ENCODE peak calls at places on chromosomes 12 and 14, in four cellular contexts. K is CD8-positive, alpha-beta memory T cell; M is CD4-positive, CD25-positive, alpha-beta regulatory T cell; Z is CD8-positive, alpha-beta T cell. Q is an unnamed sample.

GRCh38 chr14:75831455-75831854 is 150.3 kb downstream of the TGFB3 start:
- DNase-seq in K (no peak), M (peak; percentile 39), Z (peak; percentile 37), Q (peak; percentile 61)

GRCh38 chr12:51973560-51973959 is 22.1 kb downstream of the ACVR1B start:
- DNase-seq in K (no peak), M (no peak), Z (no peak), Q (no peak)

GRCh38 chr12:78236264-78236663 is 405.6 kb downstream of the NAV3 start:
- DNase-seq in K (no peak), M (no peak), Z (no peak), Q (no peak)

GRCh38 chr12:42744539-42745156 is 155.1 kb upstream of the PRICKLE1 start:
- DNase-seq in K (no peak), M (no peak), Z (no peak), Q (no peak)

GRCh38 chr12:17680220-17680619 is 409.8 kb downstream of the RERGL start:
- DNase-seq in K (no peak), M (no peak), Z (no peak), Q (no peak)

GRCh38 chr14:95196268-95196667 is 38.9 kb upstream of the DICER1 start:
- DNase-seq in K (no peak), M (peak; percentile 18), Z (no peak), Q (no peak)

GRCh38 chr12:41014643-41015020 is 173.5 kb upstream of the PDZRN4 start:
- DNase-seq in K (no peak), M (no peak), Z (no peak), Q (no peak)

GRCh38 chr12:82919365-82920054 is 232.8 kb downstream of the TMTC2 start:
- DNase-seq in K (no peak), M (no peak), Z (no peak), Q (no peak)

GRCh38 chr12:12892670-12893290 is 1.4 kb downstream of the GPRC5A start:
- DNase-seq in K (no peak), M (no peak), Z (no peak), Q (no peak)

DNA sequence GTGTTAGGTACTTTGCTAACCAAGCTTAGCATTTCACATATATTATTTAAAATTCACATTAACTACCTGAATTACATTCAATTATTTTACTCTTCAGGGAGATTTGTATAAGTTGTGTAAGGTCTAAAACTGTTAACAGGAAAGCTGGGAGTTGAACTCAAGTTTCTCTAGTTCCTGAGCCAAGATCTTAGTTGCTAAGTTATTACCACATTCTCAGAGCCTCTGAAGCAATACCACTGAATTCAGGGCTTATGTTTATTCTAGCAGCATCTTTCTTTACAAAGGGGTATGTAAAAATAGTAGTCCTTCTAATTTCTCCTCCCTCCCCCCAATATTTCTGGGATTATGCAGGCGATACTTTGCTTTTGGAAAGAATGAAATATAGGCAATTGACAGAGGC is 786.8 kb downstream of the DIO2 start:
- DNase-seq in K (no peak), M (no peak), Z (no peak), Q (no peak)
- H3K9me3 ChIP-seq in K (no peaks in the 10 kb centered on the region), M (no peaks in the 10 kb centered on the region), Z (no peaks in the 10 kb centered on the region), Q (no peaks in the 10 kb centered on the region)

GRCh38 chr12:131619106-131619642 is 91.7 kb upstream of the SFSWAP start:
- DNase-seq in K (no peak), M (no peak), Z (no peak), Q (no peak)

GRCh38 chr12:131620946-131621681 is 89.8 kb upstream of the SFSWAP start:
- DNase-seq in K (no peak), M (no peak), Z (no peak), Q (no peak)

GRCh38 chr12:131619736-131620506 is 91.0 kb upstream of the SFSWAP start:
- DNase-seq in K (no peak), M (no peak), Z (no peak), Q (no peak)

GRCh38 chr12:131621701-131622421 is 89.0 kb upstream of the SFSWAP start:
- DNase-seq in K (no peak), M (no peak), Z (no peak), Q (no peak)

DNA sequence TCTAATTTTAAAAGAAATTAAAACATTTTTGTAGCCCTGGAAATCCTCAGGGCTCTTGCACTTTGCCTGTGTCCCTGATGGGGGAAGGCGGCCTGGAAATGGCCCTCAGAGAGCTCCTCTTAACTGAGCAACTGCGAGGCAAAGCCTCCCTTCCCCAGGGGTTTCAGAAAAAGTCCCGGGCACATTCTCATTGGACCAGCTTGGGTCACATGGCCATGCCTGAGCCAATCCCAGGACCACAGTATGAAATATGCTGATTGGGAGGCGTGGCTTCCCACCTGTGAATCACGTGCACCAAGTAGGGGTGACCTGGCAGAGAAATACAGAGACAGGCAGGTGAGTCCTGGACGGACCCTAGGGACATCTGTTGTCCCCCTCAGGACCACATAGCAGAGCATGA is 90.4 kb upstream of the SFSWAP start:
- DNase-seq in K (no peak), M (no peak), Z (no peak), Q (no peak)
- H3K9me3 ChIP-seq in K (no peaks in the 10 kb centered on the region), M (no peaks in the 10 kb centered on the region), Z (no peaks in the 10 kb centered on the region), Q (no peaks in the 10 kb centered on the region)

GRCh38 chr12:34344851-34345522 is 322.7 kb downstream of the ALG10 start:
- DNase-seq in K (no peak), M (no peak), Z (no peak), Q (no peak)

GRCh38 chr12:34347367-34347766 is 325.1 kb downstream of the ALG10 start:
- DNase-seq in K (no peak), M (no peak), Z (no peak), Q (no peak)

GRCh38 chr12:34343766-34344165 is 321.5 kb downstream of the ALG10 start:
- DNase-seq in K (no peak), M (no peak), Z (no peak), Q (no peak)

GRCh38 chr12:34346372-34347034 is 324.2 kb downstream of the ALG10 start:
- DNase-seq in K (no peak), M (no peak), Z (no peak), Q (no peak)

GRCh38 chr12:34345801-34346200 is 323.5 kb downstream of the ALG10 start:
- DNase-seq in K (no peak), M (no peak), Z (no peak), Q (no peak)
- H3K9me3 ChIP-seq in K (no peaks in the 10 kb centered on the region), M (no peaks in the 10 kb centered on the region), Z (no peaks in the 10 kb centered on the region), Q (peaks cover 26% of the 10 kb centered on the region)

DNA sequence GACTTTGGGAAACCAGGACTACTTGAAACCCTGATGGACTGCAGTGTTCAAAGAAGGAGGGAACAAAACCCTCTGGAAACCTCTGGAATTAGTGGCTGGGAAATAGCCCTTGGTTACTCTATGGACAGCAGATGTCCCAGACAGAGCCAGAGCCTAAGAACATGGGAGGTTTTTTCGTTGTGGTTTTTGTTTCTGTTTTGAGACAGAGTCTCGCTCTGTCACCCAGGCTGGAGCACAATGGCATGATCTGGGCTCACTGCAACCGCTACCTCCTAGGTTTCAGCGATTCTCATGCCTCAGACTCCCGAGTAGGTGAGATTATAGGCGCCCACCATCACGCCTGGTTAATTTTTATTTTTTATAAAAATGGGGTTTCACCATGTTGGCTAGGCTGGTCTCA is 1378.7 kb downstream of the AACS start:
- DNase-seq in K (no peak), M (no peak), Z (no peak), Q (no peak)
- H3K9me3 ChIP-seq in K (no peaks in the 10 kb centered on the region), M (no peaks in the 10 kb centered on the region), Z (no peaks in the 10 kb centered on the region), Q (no peaks in the 10 kb centered on the region)

DNA sequence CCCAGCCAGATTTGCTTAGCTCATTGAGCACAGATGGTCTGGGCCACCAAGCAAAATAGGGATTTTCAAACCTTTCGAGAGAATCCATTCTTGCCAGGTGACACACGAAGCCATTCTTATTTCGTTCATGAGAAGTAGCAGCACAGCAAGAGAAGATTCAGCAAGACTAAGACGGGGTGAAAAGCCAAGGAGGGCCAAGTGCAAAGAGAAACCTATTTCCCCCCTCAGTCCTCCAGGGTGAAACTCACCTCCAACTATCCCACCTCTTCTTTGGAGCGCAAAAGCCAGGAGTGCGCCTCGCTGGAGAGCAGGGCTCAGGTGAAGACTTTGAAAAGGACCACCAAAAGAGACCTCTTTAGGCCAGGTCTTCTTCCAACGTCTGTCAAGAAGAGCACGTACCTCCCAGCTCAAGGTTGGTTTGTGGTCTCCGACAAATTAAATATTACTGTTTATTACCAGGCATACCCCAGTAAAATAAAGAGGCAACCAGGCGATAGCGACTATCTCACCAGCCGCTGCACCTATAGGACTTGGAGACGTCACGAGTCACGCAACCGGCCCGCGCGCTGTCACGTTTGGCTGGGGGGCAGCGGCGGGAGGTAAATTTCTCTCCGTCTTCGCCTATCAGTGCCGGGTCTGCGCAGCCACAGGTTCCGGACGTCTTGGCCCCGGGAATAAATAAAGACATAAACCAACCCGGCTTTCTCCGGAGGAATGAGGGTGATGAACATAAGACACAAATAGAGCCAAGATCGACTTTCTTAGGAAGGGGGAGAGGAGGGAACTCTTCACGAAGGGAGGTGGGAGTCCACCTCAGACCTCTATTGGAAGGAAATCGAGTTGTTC is 1.8 kb upstream of the TBX5 start:
- DNase-seq in K (no peak), M (no peak), Z (no peak), Q (no peak)
- H3K9me3 ChIP-seq in K (no peaks in the 10 kb centered on the region), M (no peaks in the 10 kb centered on the region), Z (no peaks in the 10 kb centered on the region), Q (no peaks in the 10 kb centered on the region)

GRCh38 chr14:90445011-90445410 is 48.2 kb downstream of the CALM1 start:
- DNase-seq in K (no peak), M (no peak), Z (no peak), Q (no peak)

GRCh38 chr14:90440592-90440991 is 43.8 kb downstream of the CALM1 start:
- DNase-seq in K (no peak), M (no peak), Z (no peak), Q (no peak)

GRCh38 chr14:90446405-90446804 is 49.6 kb downstream of the CALM1 start:
- DNase-seq in K (no peak), M (no peak), Z (no peak), Q (no peak)

GRCh38 chr14:90443161-90444076 is 46.6 kb downstream of the CALM1 start:
- DNase-seq in K (no peak), M (no peak), Z (no peak), Q (no peak)

GRCh38 chr14:90444077-90444696 is 47.4 kb downstream of the CALM1 start:
- DNase-seq in K (no peak), M (no peak), Z (no peak), Q (no peak)
- H3K9me3 ChIP-seq in K (no peaks in the 10 kb centered on the region), M (no peaks in the 10 kb centered on the region), Z (no peaks in the 10 kb centered on the region), Q (no peaks in the 10 kb centered on the region)

GRCh38 chr14:26330982-26331381 is 266.9 kb downstream of the NOVA1 start:
- DNase-seq in K (no peak), M (no peak), Z (no peak), Q (no peak)

GRCh38 chr14:26334288-26334687 is 263.5 kb downstream of the NOVA1 start:
- DNase-seq in K (no peak), M (no peak), Z (no peak), Q (no peak)

GRCh38 chr14:26328766-26329165 is 269.1 kb downstream of the NOVA1 start:
- DNase-seq in K (no peak), M (no peak), Z (no peak), Q (no peak)

GRCh38 chr14:26332966-26333365 is 264.9 kb downstream of the NOVA1 start:
- DNase-seq in K (no peak), M (no peak), Z (no peak), Q (no peak)
- H3K9me3 ChIP-seq in K (no peaks in the 10 kb centered on the region), M (no peaks in the 10 kb centered on the region), Z (no peaks in the 10 kb centered on the region), Q (no peaks in the 10 kb centered on the region)

GRCh38 chr12:124475295-124476010 is 92.0 kb downstream of the NCOR2 start:
- DNase-seq in K (no peak), M (no peak), Z (no peak), Q (no peak)

GRCh38 chr12:124472690-124473279 is 94.6 kb downstream of the NCOR2 start:
- DNase-seq in K (no peak), M (no peak), Z (no peak), Q (no peak)

GRCh38 chr12:124477109-124477915 is 90.1 kb downstream of the NCOR2 start:
- DNase-seq in K (no peak), M (no peak), Z (no peak), Q (no peak)

GRCh38 chr12:124476011-124476400 is 91.4 kb downstream of the NCOR2 start:
- DNase-seq in K (no peak), M (no peak), Z (no peak), Q (no peak)

GRCh38 chr12:124474709-124475108 is 92.7 kb downstream of the NCOR2 start:
- DNase-seq in K (no peak), M (no peak), Z (no peak), Q (no peak)
- H3K9me3 ChIP-seq in K (peaks cover 6% of the 10 kb centered on the region), M (no peaks in the 10 kb centered on the region), Z (peaks cover 4% of the 10 kb centered on the region), Q (no peaks in the 10 kb centered on the region)